ENCODE peak calls at places on chromosomes 13 and 19, in eight cellular contexts. D is pancreas, Z is IMR-90, S is breast epithelium, G is heart right ventricle, K is endodermal cell, H is upper lobe of right lung, M is neuronal stem cell. T is an unnamed sample.
A peak's percentile ranks its signal among the peaks of the same experiment; 100 is the strongest.

GRCh38 chr13:88622362-88622973 is 951.3 kb downstream of the SLITRK5 start:
- DNase-seq in M (no peak), H (no peak), K (no peak), D (no peak), Z (no peak), G (no peak), S (no peak), T (no peak)

GRCh38 chr13:93496985-93497673 is 270.5 kb downstream of the GPC6 start:
- DNase-seq in S (no peak), Z (no peak), M (no peak), K (no peak), D (no peak), H (no peak), G (no peak), T (no peak)

GRCh38 chr13:39879286-39880035 is 224.0 kb downstream of the COG6 start:
- DNase-seq in K (no peak), G (no peak), Z (no peak), D (no peak), S (no peak), H (no peak), M (no peak), T (no peak)

GRCh38 chr13:82257790-82258507 is 1624.3 kb downstream of the SLITRK1 start:
- DNase-seq in Z (no peak), H (no peak), D (no peak), G (no peak), K (no peak), S (no peak), M (no peak), T (no peak)

GRCh38 chr13:39263531-39263930 is 225.3 kb downstream of the NHLRC3 start:
- DNase-seq in S (no peak), M (no peak), H (no peak), G (no peak), Z (no peak), K (no peak), D (no peak), T (no peak)

GRCh38 chr13:66102864-66103263 is 1127.3 kb downstream of the PCDH9 start:
- DNase-seq in S (no peak), D (no peak), Z (peak; percentile 36), G (no peak), M (no peak), K (no peak), H (no peak), T (no peak)

GRCh38 chr19:2043864-2044708 is 7.0 kb downstream of the MKNK2 start:
- DNase-seq in G (no peak), S (no peak), M (no peak), D (no peak), H (no peak), K (peak; percentile 67), Z (no peak), T (no peak)

GRCh38 chr19:14563989-14564650 is 7.7 kb downstream of the NDUFB7 start:
- DNase-seq in G (no peak), Z (no peak), S (no peak), H (no peak), K (peak; percentile 98), M (no peak), D (no peak), T (no peak)

GRCh38 chr13:23956106-23956505 is 58.8 kb upstream of the C1QTNF9B start:
- DNase-seq in D (no peak), M (no peak), K (no peak), Z (peak; percentile 55), S (no peak), G (no peak), H (no peak), T (peak; percentile 81)

GRCh38 chr19:3506384-3507340 is 551 bp downstream of the FZR1 start:
- DNase-seq in D (peak; percentile 58), K (peak; percentile 66), M (no peak), H (peak; percentile 78), Z (no peak), S (no peak), G (peak; percentile 33), T (no peak)

GRCh38 chr13:49022472-49023144 is 46.9 kb downstream of the FNDC3A start:
- DNase-seq in M (no peak), D (no peak), G (no peak), K (no peak), H (no peak), S (no peak), Z (peak; percentile 36), T (peak; percentile 47)

DNA sequence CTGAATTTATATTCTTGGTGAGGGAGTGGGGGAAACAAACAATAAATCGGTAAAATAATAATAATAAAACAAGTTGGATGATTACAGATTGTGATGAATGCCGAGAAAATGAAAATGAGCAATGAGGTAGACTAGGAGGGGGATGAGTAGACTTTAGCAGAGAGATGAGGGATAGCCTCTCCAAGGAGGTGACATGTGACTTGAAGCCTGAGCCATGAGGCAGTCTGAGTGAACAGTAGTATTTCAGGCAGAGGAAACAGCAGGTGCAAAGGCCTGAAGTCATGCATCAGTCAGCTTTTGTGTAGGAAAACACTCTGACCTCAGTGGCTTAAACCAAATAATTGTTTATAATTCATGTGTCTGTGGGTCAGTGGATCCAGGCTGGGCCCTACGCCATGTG is 4.6 kb downstream of the ZNF135 start:
- DNase-seq in M (no peak), S (no peak), K (no peak), G (no peak), H (no peak), Z (no peak), D (no peak), T (no peak)
- H3K9me3 ChIP-seq in M (peaks cover 48% of the 10 kb centered on the region), S (peaks cover 69% of the 10 kb centered on the region), K (peaks cover 70% of the 10 kb centered on the region), G (peaks cover 44% of the 10 kb centered on the region), H (peaks cover 35% of the 10 kb centered on the region), Z (peaks cover 71% of the 10 kb centered on the region), D (no peaks in the 10 kb centered on the region), T (peaks cover 61% of the 10 kb centered on the region)

GRCh38 chr19:58001895-58002369 is 688 bp downstream of the ZNF606 start:
- DNase-seq in Z (peak; percentile 5), K (no peak), H (no peak), S (no peak), G (no peak), M (no peak), D (no peak), T (peak; percentile 25)
- H3K9me3 ChIP-seq in Z (peaks cover 57% of the 10 kb centered on the region), K (peaks cover 90% of the 10 kb centered on the region), H (peaks cover 41% of the 10 kb centered on the region), S (peaks cover 57% of the 10 kb centered on the region), G (no peaks in the 10 kb centered on the region), M (peaks cover 46% of the 10 kb centered on the region), D (no peaks in the 10 kb centered on the region), T (peaks cover 62% of the 10 kb centered on the region)

DNA sequence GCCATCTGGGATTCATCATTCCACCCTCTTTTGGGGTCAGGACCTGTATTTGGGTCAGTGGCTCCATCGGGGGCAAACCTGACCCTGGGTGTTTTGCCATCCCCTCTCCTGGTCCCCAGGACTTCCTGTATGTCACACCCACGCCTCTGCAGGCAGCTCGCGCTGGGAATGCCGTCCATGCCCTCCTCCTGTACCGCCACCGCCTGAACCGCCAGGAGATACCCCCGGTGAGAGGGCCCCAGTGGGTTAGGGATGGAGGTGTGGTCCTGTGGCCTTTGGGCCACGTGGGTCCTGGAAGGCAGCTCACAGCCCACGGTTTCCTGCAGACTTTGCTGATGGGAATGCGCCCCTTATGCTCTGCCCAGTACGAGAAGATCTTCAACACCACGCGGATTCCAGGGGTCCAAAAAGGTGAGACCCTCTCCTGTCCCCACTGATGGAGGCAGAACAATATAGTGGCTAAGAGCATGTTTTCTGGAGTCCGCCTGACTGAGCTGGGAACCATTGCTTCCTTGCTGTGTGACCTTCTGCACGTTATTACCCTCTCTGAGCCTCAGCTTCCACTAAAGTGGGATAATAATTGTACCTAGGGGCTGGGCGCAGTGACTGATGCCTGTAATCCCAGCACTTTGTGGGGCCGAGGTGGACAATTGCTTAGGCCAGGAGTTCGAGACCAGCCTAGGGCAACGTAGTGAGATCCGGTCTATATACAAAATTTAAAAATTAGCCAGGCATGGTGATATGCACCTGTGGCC is 14.1 kb downstream of the CPT1C start:
- DNase-seq in H (no peak), Z (no peak), M (no peak), D (no peak), G (no peak), S (no peak), K (no peak), T (no peak)
- H3K9me3 ChIP-seq in H (no peaks in the 10 kb centered on the region), Z (no peaks in the 10 kb centered on the region), M (peaks cover 3% of the 10 kb centered on the region), D (no peaks in the 10 kb centered on the region), G (no peaks in the 10 kb centered on the region), S (no peaks in the 10 kb centered on the region), K (no peaks in the 10 kb centered on the region), T (no peaks in the 10 kb centered on the region)

GRCh38 chr19:58261968-58262921 is 16.5 kb upstream of the ZNF8 start:
- DNase-seq in K (no peak), G (no peak), D (no peak), M (no peak), S (no peak), Z (no peak), H (no peak), T (no peak)

GRCh38 chr19:58265100-58265499 is 13.7 kb upstream of the ZNF8 start:
- DNase-seq in D (no peak), S (no peak), Z (no peak), G (no peak), H (no peak), M (no peak), K (no peak), T (no peak)

GRCh38 chr19:58262922-58263296 is 15.8 kb upstream of the ZNF8 start:
- DNase-seq in D (no peak), G (no peak), K (no peak), Z (no peak), S (no peak), H (no peak), M (no peak), T (no peak)

GRCh38 chr19:58261600-58261967 is 17.2 kb upstream of the ZNF8 start:
- DNase-seq in S (no peak), D (no peak), Z (no peak), M (no peak), H (no peak), G (no peak), K (no peak), T (no peak)
- H3K9me3 ChIP-seq in S (peaks cover 100% of the 10 kb centered on the region), D (peaks cover 52% of the 10 kb centered on the region), Z (peaks cover 98% of the 10 kb centered on the region), M (peaks cover 77% of the 10 kb centered on the region), H (peaks cover 97% of the 10 kb centered on the region), G (peaks cover 100% of the 10 kb centered on the region), K (peaks cover 100% of the 10 kb centered on the region), T (peaks cover 87% of the 10 kb centered on the region)

DNA sequence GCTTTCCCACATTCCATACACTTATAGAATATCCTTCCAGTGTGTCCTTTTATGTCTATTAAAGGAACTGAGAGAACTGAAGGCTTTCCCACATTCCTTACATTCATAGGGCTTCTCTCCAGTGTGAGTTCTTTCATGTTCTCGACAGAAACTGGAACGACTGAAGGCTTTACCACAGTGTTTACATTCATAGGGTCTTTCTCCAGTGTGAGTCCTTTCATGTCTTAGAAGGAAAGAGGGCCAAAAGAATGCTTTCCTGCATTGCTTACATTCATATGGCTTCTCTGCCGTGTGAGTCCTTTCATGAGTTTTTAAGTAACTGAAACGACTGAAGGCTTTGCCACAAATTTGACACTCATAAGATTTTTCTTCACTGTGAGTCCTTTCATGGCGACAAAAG is 22.3 kb downstream of the ZNF44 start:
- DNase-seq in M (no peak), Z (no peak), D (no peak), G (no peak), K (no peak), S (no peak), H (no peak), T (no peak)
- H3K9me3 ChIP-seq in M (peaks cover 27% of the 10 kb centered on the region), Z (peaks cover 75% of the 10 kb centered on the region), D (peaks cover 10% of the 10 kb centered on the region), G (peaks cover 78% of the 10 kb centered on the region), K (peaks cover 83% of the 10 kb centered on the region), S (peaks cover 84% of the 10 kb centered on the region), H (peaks cover 60% of the 10 kb centered on the region), T (peaks cover 55% of the 10 kb centered on the region)

T was measured in astrocyte.